ENCODE peak calls at places on chromosomes 1 and 21, in seven cellular contexts. G is A549; Q is mesenchymal stem cell; F is caudate nucleus; S is adrenal gland; W is foreskin keratinocyte; U is naive thymus-derived CD4-positive, alpha-beta T cell. A is an unnamed sample.

GRCh38 chr21:29586696-29587095 is 288.0 kb downstream of the BACH1 start:
- DNase-seq in G (no peak), Q (no peak), F (no peak), S (no peak), W (no peak), U (no peak), A (no peak)

GRCh38 chr1:226274138-226274537 is 34.8 kb downstream of the LIN9 start:
- DNase-seq in G (no peak), Q (no peak), F (no peak), S (no peak), W (no peak), U (no peak), A (no peak)

GRCh38 chr1:234069760-234070159 is 165.3 kb downstream of the SLC35F3 start:
- DNase-seq in G (peak), Q (no peak), F (no peak), S (no peak), W (peak), U (no peak), A (no peak)

GRCh38 chr1:194014004-194014403 is 827.6 kb upstream of the B3GALT2 start:
- DNase-seq in G (no peak), Q (no peak), F (no peak), S (no peak), W (peak), U (no peak), A (no peak)

GRCh38 chr21:45836268-45836655 is 145.3 kb upstream of the COL6A1 start:
- DNase-seq in G (no peak), Q (peak), F (no peak), S (no peak), W (no peak), U (no peak), A (no peak)

GRCh38 chr1:100364731-100365130 is 12.4 kb downstream of the CDC14A start:
- DNase-seq in G (no peak), Q (no peak), F (no peak), S (no peak), W (no peak), U (no peak), A (no peak)

GRCh38 chr1:93738075-93738622 is 56.5 kb upstream of the BCAR3 start:
- DNase-seq in G (peak), Q (peak), F (no peak), S (no peak), W (peak), U (no peak), A (no peak)

GRCh38 chr1:211101481-211101880 is 32.5 kb downstream of the KCNH1 start:
- DNase-seq in G (no peak), Q (no peak), F (no peak), S (no peak), W (no peak), U (no peak), A (no peak)

GRCh38 chr1:5973771-5974170 is 18.5 kb downstream of the NPHP4 start:
- DNase-seq in G (no peak), Q (no peak), F (peak), S (no peak), W (no peak), U (no peak), A (no peak)

GRCh38 chr21:37032293-37032692 is 25.8 kb downstream of the RIPPLY3 start:
- DNase-seq in G (no peak), Q (no peak), F (no peak), S (no peak), W (no peak), U (no peak), A (no peak)

GRCh38 chr1:245298781-245299180 is 144.0 kb downstream of the KIF26B start:
- DNase-seq in G (no peak), Q (no peak), F (no peak), S (no peak), W (no peak), U (no peak), A (no peak)

GRCh38 chr1:154465621-154466020 is 36.4 kb upstream of the TDRD10 start:
- DNase-seq in G (no peak), Q (no peak), F (no peak), S (no peak), W (no peak), U (no peak), A (no peak)

GRCh38 chr1:238409947-238410346 is 519.2 kb upstream of the ZP4 start:
- DNase-seq in G (no peak), Q (peak), F (no peak), S (no peak), W (no peak), U (no peak), A (no peak)

GRCh38 chr21:43912910-43913309 is 47.9 kb downstream of the AGPAT3 start:
- DNase-seq in G (no peak), Q (no peak), F (no peak), S (no peak), W (no peak), U (no peak), A (no peak)

GRCh38 chr1:106249810-106250209 is 806.7 kb upstream of the PRMT6 start:
- DNase-seq in G (no peak), Q (no peak), F (no peak), S (no peak), W (no peak), U (no peak), A (no peak)

GRCh38 chr1:42737257-42737656 is 2.8 kb downstream of the CLDN19 start:
- DNase-seq in G (no peak), Q (no peak), F (no peak), S (no peak), W (no peak), U (no peak), A (peak)

GRCh38 chr21:33643658-33644311 is 1.5 kb downstream of the ITSN1 start:
- DNase-seq in G (no peak), Q (no peak), F (no peak), S (no peak), W (peak), U (no peak), A (no peak)

GRCh38 chr1:160608941-160609340 is 29.6 kb upstream of the CD84 start:
- DNase-seq in G (no peak), Q (no peak), F (no peak), S (no peak), W (no peak), U (no peak), A (no peak)

GRCh38 chr1:241658081-241658793 is 6.2 kb downstream of the WDR64 start:
- DNase-seq in G (peak), Q (peak), F (no peak), S (no peak), W (no peak), U (no peak), A (no peak)

GRCh38 chr1:61504840-61505239 is 220.1 kb downstream of the TM2D1 start:
- DNase-seq in G (no peak), Q (no peak), F (no peak), S (no peak), W (peak), U (no peak), A (no peak)

GRCh38 chr1:92366045-92366405 is 67.2 kb downstream of the RPAP2 start:
- DNase-seq in G (no peak), Q (no peak), F (no peak), S (no peak), W (no peak), U (no peak), A (no peak)

GRCh38 chr1:17866451-17867029 is 111.4 kb downstream of the ACTL8 start:
- DNase-seq in G (peak), Q (peak), F (no peak), S (peak), W (peak), U (no peak), A (no peak)

GRCh38 chr1:207282496-207283380 is 38.7 kb upstream of the CD55 start:
- DNase-seq in G (no peak), Q (peak), F (no peak), S (no peak), W (peak), U (peak), A (no peak)

GRCh38 chr21:39610705-39611104 is 2.0 kb upstream of the B3GALT5 start:
- DNase-seq in G (peak), Q (no peak), F (no peak), S (no peak), W (no peak), U (no peak), A (no peak)

GRCh38 chr1:43300661-43301094 is at the start of gene TIE1:
- DNase-seq in G (no peak), Q (no peak), F (no peak), S (no peak), W (no peak), U (no peak), A (no peak)

GRCh38 chr1:194341587-194341986 is 1155.2 kb upstream of the B3GALT2 start:
- DNase-seq in G (no peak), Q (no peak), F (no peak), S (no peak), W (no peak), U (no peak), A (no peak)

GRCh38 chr21:28822882-28823335 is 169.8 kb downstream of the LTN1 start:
- DNase-seq in G (no peak), Q (no peak), F (no peak), S (no peak), W (no peak), U (no peak), A (no peak)

GRCh38 chr1:119631433-119632102 is 16.5 kb downstream of the ZNF697 start:
- DNase-seq in G (no peak), Q (peak), F (peak), S (peak), W (no peak), U (no peak), A (peak)

GRCh38 chr1:206735553-206736031 is 35.0 kb upstream of the IL19 start:
- DNase-seq in G (no peak), Q (peak), F (no peak), S (no peak), W (no peak), U (no peak), A (peak)

GRCh38 chr1:150976401-150976821 is 1.8 kb upstream of the CERS2 start:
- DNase-seq in G (no peak), Q (no peak), F (no peak), S (no peak), W (no peak), U (no peak), A (no peak)
- H3K27ac ChIP-seq in G (peak), Q (no peak), F (no peak), S (peak), W (no peak), U (peak), A (peak)

GRCh38 chr1:20349971-20350370 is 59.3 kb downstream of the VWA5B1 start:
- DNase-seq in G (no peak), Q (no peak), F (no peak), S (no peak), W (no peak), U (no peak), A (no peak)
- H3K27ac ChIP-seq in G (no peak), Q (no peak), F (no peak), S (no peak), W (no peak), U (no peak), A (no peak)

DNA sequence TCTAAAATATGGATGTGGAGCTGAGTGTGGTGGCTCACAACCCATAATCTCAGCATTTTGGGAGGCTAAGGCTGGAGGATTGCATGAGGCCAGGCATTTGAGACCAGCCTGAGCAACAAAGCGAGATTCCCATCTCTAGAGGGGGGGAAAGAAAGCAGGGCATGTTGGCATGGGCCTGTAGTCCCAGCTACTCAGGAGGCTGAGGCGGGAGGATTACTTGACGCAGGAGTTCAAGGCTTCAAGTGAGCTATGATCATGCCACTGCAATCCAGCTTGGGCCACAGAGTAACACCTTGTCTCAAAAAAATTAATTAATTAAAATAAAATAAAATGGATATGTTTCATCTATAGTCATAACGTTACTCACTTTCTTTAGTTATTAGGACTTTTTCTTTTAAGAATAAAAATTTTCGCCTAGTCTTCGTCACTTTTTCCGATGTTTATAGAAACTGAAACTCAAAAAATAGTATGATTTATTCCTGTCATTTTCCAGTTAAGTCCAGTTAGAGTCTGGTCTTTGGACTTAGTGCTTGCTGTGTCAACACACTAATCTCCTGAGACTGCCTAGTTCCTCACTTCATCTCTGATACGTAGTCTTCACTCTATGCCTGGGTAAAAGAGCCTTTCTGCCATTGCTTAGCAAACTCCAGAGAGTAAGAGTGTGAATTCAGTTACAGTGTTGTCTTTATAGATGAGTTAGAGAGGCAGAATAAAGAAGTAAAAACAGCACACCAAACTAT is 28.0 kb downstream of the IARS2 start:
- DNase-seq in G (peak), Q (no peak), F (no peak), S (no peak), W (no peak), U (no peak), A (no peak)
- H3K27ac ChIP-seq in G (no peak), Q (no peak), F (no peak), S (no peak), W (no peak), U (no peak), A (no peak)

DNA sequence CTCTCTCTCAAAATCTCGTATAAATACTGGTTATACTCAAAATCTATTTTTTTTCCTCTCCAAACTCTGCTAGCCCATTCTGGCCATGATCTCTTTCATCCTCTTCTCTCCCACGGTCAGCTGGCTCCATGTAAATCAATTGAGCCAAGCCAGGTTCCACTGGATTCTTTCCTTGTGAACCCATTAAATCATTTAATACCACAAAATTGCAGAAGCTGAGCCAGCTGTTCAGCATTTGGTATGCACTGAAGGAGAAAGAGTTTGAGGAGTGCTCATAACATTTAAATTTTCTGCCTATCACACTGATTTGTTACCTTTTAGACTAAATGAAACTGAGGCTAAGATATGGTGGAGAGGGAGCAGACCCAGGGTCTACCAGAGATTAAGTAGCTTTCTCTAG is 29.1 kb upstream of the TADA1 start:
- DNase-seq in G (no peak), Q (no peak), F (no peak), S (no peak), W (no peak), U (no peak), A (no peak)
- H3K27ac ChIP-seq in G (no peak), Q (peak), F (no peak), S (no peak), W (no peak), U (no peak), A (no peak)

GRCh38 chr1:37363535-37363934 is 110.8 kb upstream of the ZC3H12A start:
- DNase-seq in G (no peak), Q (no peak), F (no peak), S (no peak), W (no peak), U (no peak), A (no peak)

GRCh38 chr1:37360011-37360410 is 114.4 kb upstream of the ZC3H12A start:
- DNase-seq in G (no peak), Q (no peak), F (no peak), S (no peak), W (no peak), U (no peak), A (no peak)

GRCh38 chr1:37358992-37359391 is 115.4 kb upstream of the ZC3H12A start:
- DNase-seq in G (no peak), Q (no peak), F (no peak), S (no peak), W (no peak), U (no peak), A (no peak)

GRCh38 chr1:37362569-37362968 is 111.8 kb upstream of the ZC3H12A start:
- DNase-seq in G (no peak), Q (no peak), F (no peak), S (no peak), W (no peak), U (no peak), A (no peak)

DNA sequence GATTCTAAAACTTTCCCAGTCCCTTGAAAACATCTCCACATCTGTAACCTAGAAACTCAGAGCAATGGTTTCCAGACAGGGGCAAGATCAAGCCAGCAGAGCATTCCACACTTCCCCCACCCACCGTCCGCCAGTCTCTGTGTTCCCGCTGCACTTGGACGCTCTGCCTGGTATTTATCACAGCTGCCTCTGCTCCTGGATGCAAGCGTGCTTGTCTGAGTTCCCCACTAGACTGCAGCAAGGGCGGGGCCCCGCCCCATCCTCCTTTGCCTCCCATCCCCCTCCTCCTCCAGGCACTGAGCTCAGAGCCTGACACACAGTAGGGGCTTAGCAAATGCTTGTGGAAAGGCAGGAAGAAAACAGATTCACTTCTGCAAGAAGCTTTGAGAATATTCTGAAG is 111.4 kb upstream of the ZC3H12A start:
- DNase-seq in G (no peak), Q (no peak), F (peak), S (no peak), W (no peak), U (no peak), A (no peak)
- H3K27ac ChIP-seq in G (no peak), Q (no peak), F (no peak), S (no peak), W (no peak), U (no peak), A (no peak)

DNA sequence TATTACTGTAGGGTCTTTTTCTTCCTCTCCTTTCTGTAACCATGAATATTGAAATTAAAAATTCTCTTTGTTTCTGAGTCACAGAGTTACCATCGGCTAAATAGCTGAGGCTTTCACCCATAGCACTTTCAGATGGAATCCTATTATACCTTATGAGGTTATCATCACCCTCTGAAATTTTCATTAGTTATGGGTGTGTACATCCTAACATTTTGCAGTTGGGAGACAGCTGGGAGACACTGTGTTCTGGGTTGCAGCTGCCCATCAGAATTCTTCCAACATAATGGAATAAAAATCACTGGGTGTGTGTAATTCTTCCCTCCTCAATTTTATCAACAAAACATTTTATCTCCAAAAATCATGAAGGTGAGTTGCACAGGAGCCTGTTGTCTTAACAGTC is 17.5 kb downstream of the CYYR1 start:
- DNase-seq in G (no peak), Q (no peak), F (no peak), S (no peak), W (no peak), U (no peak), A (no peak)
- H3K27ac ChIP-seq in G (no peak), Q (no peak), F (no peak), S (no peak), W (no peak), U (no peak), A (no peak)

GRCh38 chr21:26107439-26107838 is 63.1 kb downstream of the APP start:
- DNase-seq in G (no peak), Q (no peak), F (no peak), S (no peak), W (no peak), U (no peak), A (no peak)
- H3K27ac ChIP-seq in G (no peak), Q (no peak), F (no peak), S (no peak), W (no peak), U (no peak), A (no peak)

GRCh38 chr1:87132664-87133000 is 196.0 kb upstream of the LMO4 start:
- DNase-seq in G (no peak), Q (no peak), F (no peak), S (no peak), W (no peak), U (no peak), A (peak)

GRCh38 chr1:87129606-87130005 is 199.1 kb upstream of the LMO4 start:
- DNase-seq in G (no peak), Q (no peak), F (no peak), S (no peak), W (no peak), U (no peak), A (no peak)

GRCh38 chr1:87134061-87134460 is 194.6 kb upstream of the LMO4 start:
- DNase-seq in G (no peak), Q (no peak), F (peak), S (no peak), W (no peak), U (no peak), A (no peak)

GRCh38 chr1:87130437-87130836 is 198.2 kb upstream of the LMO4 start:
- DNase-seq in G (no peak), Q (no peak), F (no peak), S (no peak), W (no peak), U (no peak), A (no peak)

GRCh38 chr1:87131809-87132663 is 196.6 kb upstream of the LMO4 start:
- DNase-seq in G (peak), Q (peak), F (peak), S (peak), W (peak), U (peak), A (peak)
- H3K27ac ChIP-seq in G (peak), Q (no peak), F (peak), S (peak), W (no peak), U (no peak), A (no peak)

A was measured in suprapubic skin.